ENCODE peak calls at places on chromosomes 13 and 19, in five cellular contexts. L is breast epithelium, H is neural progenitor cell, C is psoas muscle, O is tibial artery. P is an unnamed sample.

GRCh38 chr19:16951529-16951928 is 62.7 kb downstream of the F2RL3 start:
- DNase-seq in L (no peak), H (no peak), C (no peak), O (no peak), P (no peak)

GRCh38 chr13:58254961-58255360 is 623.4 kb downstream of the PCDH17 start:
- DNase-seq in L (no peak), H (peak), C (no peak), O (no peak), P (no peak)

GRCh38 chr13:110890279-110891150 is 24.4 kb downstream of the ANKRD10 start:
- DNase-seq in L (no peak), H (no peak), C (no peak), O (no peak), P (no peak)

GRCh38 chr19:47470447-47471195 is 1.1 kb downstream of the SLC8A2 start:
- DNase-seq in L (no peak), H (no peak), C (no peak), O (no peak), P (no peak)

GRCh38 chr19:16435238-16435911 is 36.4 kb downstream of the EPS15L1 start:
- DNase-seq in L (peak), H (no peak), C (peak), O (peak), P (no peak)

GRCh38 chr19:42528354-42529247 is at the start of gene CEACAM1:
- DNase-seq in L (peak), H (no peak), C (peak), O (no peak), P (no peak)

GRCh38 chr13:24115671-24116070 is 44.8 kb upstream of the SPATA13 start:
- DNase-seq in L (no peak), H (no peak), C (no peak), O (no peak), P (no peak)

GRCh38 chr13:107301724-107302374 is 733.9 kb upstream of the ARGLU1 start:
- DNase-seq in L (no peak), H (peak), C (no peak), O (no peak), P (no peak)

GRCh38 chr13:83184819-83185218 is 697.5 kb downstream of the SLITRK1 start:
- DNase-seq in L (no peak), H (no peak), C (no peak), O (no peak), P (no peak)

GRCh38 chr19:49891393-49891792 is 5.3 kb downstream of the IL4I1 start:
- DNase-seq in L (no peak), H (no peak), C (no peak), O (no peak), P (no peak)

GRCh38 chr19:23440207-23440606 is 44.9 kb upstream of the ZNF91 start:
- DNase-seq in L (no peak), H (no peak), C (no peak), O (no peak), P (no peak)

GRCh38 chr13:31322025-31322424 is 122.2 kb downstream of the B3GLCT start:
- DNase-seq in L (no peak), H (no peak), C (peak), O (peak), P (no peak)

GRCh38 chr19:19444694-19445155 is 39.2 kb downstream of the GATAD2A start:
- DNase-seq in L (no peak), H (no peak), C (no peak), O (no peak), P (no peak)

GRCh38 chr13:112686987-112687386 is 2.9 kb upstream of the ATP11A start:
- DNase-seq in L (no peak), H (no peak), C (no peak), O (no peak), P (peak)

GRCh38 chr19:56299688-56300087 is 15.0 kb downstream of the ZSCAN5A start:
- DNase-seq in L (no peak), H (no peak), C (no peak), O (no peak), P (no peak)

GRCh38 chr19:1243768-1244692 is 2.5 kb downstream of the ATP5F1D start:
- DNase-seq in L (peak), H (peak), C (peak), O (peak), P (no peak)

GRCh38 chr19:45253396-45254027 is 2.4 kb downstream of the MARK4 start:
- DNase-seq in L (no peak), H (no peak), C (no peak), O (no peak), P (no peak)

GRCh38 chr19:49837425-49837824 is 13.5 kb upstream of the PTOV1 start:
- DNase-seq in L (no peak), H (no peak), C (no peak), O (no peak), P (no peak)

GRCh38 chr19:49528211-49528771 is 488 bp downstream of the RCN3 start:
- DNase-seq in L (no peak), H (no peak), C (peak), O (peak), P (no peak)

GRCh38 chr13:93216122-93216521 is 10.5 kb upstream of the GPC6 start:
- DNase-seq in L (no peak), H (peak), C (no peak), O (no peak), P (no peak)

GRCh38 chr13:113080901-113081521 is 24.6 kb upstream of the F7 start:
- DNase-seq in L (no peak), H (no peak), C (no peak), O (no peak), P (no peak)

GRCh38 chr19:51607077-51607476 is 23.1 kb downstream of the SIGLEC5 start:
- DNase-seq in L (no peak), H (no peak), C (no peak), O (no peak), P (no peak)
- H3K27ac ChIP-seq in L (no peak), H (no peak), C (no peak), O (no peak), P (no peak)

GRCh38 chr13:43584711-43585110 is 202.1 kb downstream of the ENOX1 start:
- DNase-seq in L (no peak), H (no peak), C (no peak), O (no peak), P (no peak)
- H3K4me3 ChIP-seq in L (no peak), H (no peak), C (no peak), O (no peak), P (no peak)

DNA sequence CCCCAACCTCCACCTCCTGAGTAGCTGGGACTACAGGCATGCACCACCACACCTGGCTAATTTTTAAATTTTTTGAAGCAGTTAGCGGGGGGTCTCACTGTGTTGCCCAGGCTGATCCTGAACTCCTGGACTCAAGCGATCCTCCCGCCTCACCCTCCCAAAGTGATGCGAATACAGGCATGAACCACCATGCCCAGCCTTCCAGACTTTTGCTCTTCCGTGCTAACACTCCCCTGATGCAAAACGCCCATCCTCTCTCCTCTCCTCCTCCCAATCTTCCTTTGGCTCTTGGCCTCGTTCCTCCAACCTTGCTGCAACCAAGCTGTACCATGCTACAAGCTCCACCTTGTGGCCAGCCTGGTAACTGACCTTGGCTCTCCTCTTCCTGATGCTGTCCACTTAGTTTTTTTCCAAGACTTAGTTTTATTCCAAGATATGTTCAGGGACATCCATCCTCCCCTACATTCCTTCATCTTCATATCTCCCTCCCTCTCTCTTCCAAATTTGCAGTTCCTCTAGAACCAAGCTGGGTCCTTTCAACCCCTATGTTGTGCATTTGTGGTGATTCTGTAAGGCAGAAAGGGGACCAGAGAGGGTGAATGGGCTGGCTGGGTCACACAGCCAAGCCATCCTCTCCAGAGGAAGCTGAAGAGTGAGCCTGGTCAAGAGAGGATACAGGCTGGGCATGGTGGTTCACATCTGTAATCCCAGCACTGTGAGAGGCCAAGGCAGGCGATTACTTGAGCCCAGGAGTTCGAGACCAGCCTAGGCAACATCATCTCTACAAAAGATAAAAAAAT is 32.8 kb downstream of the TINCR start:
- DNase-seq in L (no peak), H (no peak), C (no peak), O (no peak), P (no peak)
- TF ChIP-seq CTCF in L (no peak), H (peak), C (no peak), O (no peak), P (no peak)

GRCh38 chr13:91357613-91358383 is 10.3 kb downstream of the MIR17HG start:
- DNase-seq in L (no peak), H (no peak), C (no peak), O (no peak), P (no peak)
- H3K27ac ChIP-seq in L (no peak), H (peak), C (no peak), O (no peak), P (no peak)

GRCh38 chr13:36920612-36921185 is 661 bp upstream of the SMAD9 start:
- DNase-seq in L (no peak), H (peak), C (no peak), O (no peak), P (no peak)

GRCh38 chr13:36924001-36924400 is 4.0 kb upstream of the SMAD9 start:
- DNase-seq in L (no peak), H (no peak), C (no peak), O (no peak), P (no peak)

GRCh38 chr13:36921902-36922301 is 1.9 kb upstream of the SMAD9 start:
- DNase-seq in L (no peak), H (no peak), C (no peak), O (no peak), P (no peak)

GRCh38 chr13:36919833-36920611 is at the start of gene SMAD9:
- DNase-seq in L (peak), H (peak), C (peak), O (peak), P (no peak)

GRCh38 chr13:36925603-36926002 is 5.6 kb upstream of the SMAD9 start:
- DNase-seq in L (no peak), H (no peak), C (no peak), O (no peak), P (no peak)
- H3K4me3 ChIP-seq in L (no peak), H (no peak), C (no peak), O (no peak), P (no peak)

DNA sequence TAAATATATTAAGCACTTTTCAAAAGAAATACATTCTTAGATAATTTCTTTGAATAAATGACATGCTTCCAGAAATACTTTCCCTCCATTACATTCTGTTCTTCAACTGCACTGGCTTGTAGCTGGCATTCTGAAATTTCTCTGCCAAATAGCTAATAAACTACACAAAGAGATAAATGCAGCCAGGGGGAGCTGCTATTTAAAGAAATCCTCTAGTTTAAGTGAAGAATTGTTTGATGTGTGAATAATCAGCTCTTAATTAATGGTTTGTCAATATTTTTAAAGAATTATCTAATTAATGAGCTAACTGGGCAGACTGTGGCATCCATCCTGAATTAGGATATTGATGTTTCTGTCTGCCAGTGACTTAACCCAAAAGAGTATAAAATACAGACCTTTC is 30.7 kb downstream of the SLC7A1 start:
- DNase-seq in L (no peak), H (no peak), C (no peak), O (no peak), P (no peak)
- TF ChIP-seq CTCF in L (no peak), H (no peak), C (no peak), O (no peak), P (no peak)

DNA sequence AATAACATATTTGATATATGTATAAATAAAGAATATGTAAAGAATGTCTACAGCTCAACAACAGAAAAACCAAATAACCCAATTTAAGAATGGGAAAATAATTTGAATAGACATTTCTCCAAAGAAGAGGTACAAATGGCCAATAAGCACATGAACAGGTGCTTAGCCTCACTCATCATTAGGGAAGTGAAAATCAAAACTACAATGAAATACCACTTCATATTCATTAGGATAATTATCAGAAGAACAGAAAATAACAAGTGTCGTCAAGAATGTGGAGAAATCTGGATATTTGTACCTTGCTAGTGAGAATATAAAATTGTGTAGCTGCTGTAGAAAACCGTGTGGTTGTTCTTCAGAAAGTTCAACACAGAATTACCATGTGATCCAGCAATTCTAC is 8.4 kb upstream of the SUPT20H start:
- DNase-seq in L (no peak), H (no peak), C (no peak), O (no peak), P (no peak)
- H3K27ac ChIP-seq in L (no peak), H (no peak), C (no peak), O (no peak), P (no peak)

DNA sequence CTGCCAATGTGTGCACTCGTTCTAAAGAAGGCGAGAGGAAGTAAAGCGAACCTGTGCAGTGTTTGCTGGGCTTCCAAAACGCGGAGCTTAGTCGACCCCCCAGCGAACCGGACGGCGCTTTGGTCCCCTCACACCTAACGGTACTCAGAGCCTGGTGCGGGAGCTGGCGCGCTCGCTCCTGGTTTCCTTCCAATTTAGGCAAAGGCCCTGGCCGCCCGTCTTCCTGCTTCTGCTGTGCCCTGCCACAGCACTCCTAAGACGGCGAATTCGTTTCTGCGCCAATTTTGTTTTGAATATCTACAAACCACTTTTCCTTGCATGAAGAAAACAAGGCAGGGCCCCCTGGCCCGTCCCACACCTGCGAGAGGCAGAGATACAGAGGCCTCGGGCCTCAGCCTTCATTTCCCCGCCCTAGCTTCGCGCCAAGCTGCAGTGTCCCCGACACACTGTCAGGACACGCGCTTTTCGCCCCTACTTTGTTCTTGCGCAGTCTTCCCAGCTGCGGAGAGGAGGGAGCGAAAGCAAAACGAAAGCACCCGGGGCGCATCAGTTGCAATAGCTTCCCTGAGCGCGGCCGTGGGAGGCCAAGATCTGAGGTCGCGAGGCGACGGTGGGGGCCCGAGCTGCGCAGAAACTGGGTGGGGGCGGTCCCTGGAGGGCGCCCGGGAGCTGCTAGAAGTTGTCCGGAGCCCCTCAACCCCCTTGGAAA is 111.9 kb downstream of the KCNRG start:
- DNase-seq in L (no peak), H (peak), C (peak), O (peak), P (peak)
- H3K4me3 ChIP-seq in L (peak), H (peak), C (peak), O (peak), P (peak)

DNA sequence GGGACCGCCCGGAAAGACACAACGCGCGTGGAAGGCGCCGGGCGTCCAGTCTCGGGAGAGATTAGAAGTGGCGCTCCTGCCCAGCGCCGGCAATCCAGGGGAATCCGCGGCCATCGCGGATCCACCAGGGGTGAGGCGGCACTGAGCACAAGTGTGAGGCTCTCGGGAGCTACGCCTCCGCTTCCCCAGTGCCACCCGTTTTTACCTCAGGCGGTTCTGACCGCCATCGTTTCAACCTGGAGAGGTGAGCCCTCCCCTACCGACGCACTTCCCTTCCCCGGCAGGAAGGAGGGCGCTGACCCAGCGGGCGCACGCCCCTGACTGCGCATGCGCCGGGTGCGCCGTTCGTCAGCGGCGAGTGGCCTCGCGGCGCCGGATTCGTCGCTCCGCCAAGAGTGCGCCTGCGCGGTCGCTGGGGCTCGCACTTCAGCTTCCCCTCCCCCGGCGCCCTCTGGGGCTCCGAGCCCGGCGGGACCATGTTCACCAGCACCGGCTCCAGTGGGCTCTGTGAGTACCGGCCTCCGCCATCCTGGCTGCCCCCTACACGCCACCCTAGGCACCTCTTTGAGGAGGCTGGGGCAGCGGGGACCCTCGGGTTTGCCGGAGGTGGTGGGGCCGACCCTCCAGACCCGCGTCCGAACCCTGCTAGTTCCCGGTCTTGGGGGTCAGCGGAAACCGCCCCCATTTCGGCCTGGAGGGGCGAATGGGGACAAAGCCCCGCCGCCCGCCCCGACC is at the start of gene UBAC2:
- DNase-seq in L (peak), H (peak), C (peak), O (peak), P (peak)
- TF ChIP-seq CTCF in L (no peak), H (no peak), C (no peak), O (no peak), P (no peak)

GRCh38 chr19:54013866-54014265 is 22.4 kb downstream of the CACNG6 start:
- DNase-seq in L (no peak), H (no peak), C (no peak), O (no peak), P (no peak)

GRCh38 chr19:54010474-54010873 is 19.0 kb downstream of the CACNG6 start:
- DNase-seq in L (no peak), H (no peak), C (no peak), O (no peak), P (no peak)

GRCh38 chr19:54011507-54012211 is 20.2 kb downstream of the CACNG6 start:
- DNase-seq in L (no peak), H (peak), C (no peak), O (no peak), P (no peak)

GRCh38 chr19:54014920-54015560 is 23.6 kb downstream of the CACNG6 start:
- DNase-seq in L (no peak), H (no peak), C (no peak), O (no peak), P (no peak)

GRCh38 chr19:54009440-54009839 is 18.0 kb downstream of the CACNG6 start:
- DNase-seq in L (no peak), H (no peak), C (no peak), O (no peak), P (no peak)
- H3K27ac ChIP-seq in L (no peak), H (no peak), C (no peak), O (no peak), P (no peak)

P was measured in coronary artery.